ENCODE peak calls at places on chromosomes 13 and 19, in ten cellular contexts. W is CD8-positive, alpha-beta memory T cell; X is heart left ventricle; G is small intestine; O is gastrocnemius medialis; Y is esophagus muscularis mucosa; F is aorta; K is Caco-2; V is colonic mucosa; B is IMR-90. D is an unnamed sample.

GRCh38 chr13:105936816-105937215 is 598.6 kb downstream of the EFNB2 start:
- DNase-seq in G (no peak), F (no peak), V (no peak), W (no peak), O (no peak), B (peak; percentile 24), X (no peak), Y (no peak), K (no peak), D (no peak)

GRCh38 chr19:44990966-44991365 is 10.3 kb upstream of the RELB start:
- DNase-seq in V (no peak), Y (no peak), G (no peak), K (no peak), W (no peak), O (no peak), B (no peak), X (no peak), F (no peak), D (no peak)

GRCh38 chr13:30334663-30335386 is 27.5 kb upstream of the KATNAL1 start:
- DNase-seq in W (peak; percentile 29), B (peak; percentile 4), F (no peak), K (peak; percentile 58), Y (no peak), X (no peak), O (no peak), G (peak; percentile 52), V (peak; percentile 31), D (no peak)

GRCh38 chr19:984165-984967 is at the start of gene WDR18:
- DNase-seq in G (peak; percentile 90), B (peak; percentile 81), Y (peak; percentile 97), V (peak; percentile 94), X (peak; percentile 94), K (peak; percentile 92), F (peak; percentile 99), O (peak; percentile 89), W (peak; percentile 81), D (peak; percentile 93)

GRCh38 chr13:45621950-45622349 is 6.4 kb upstream of the ERICH6B start:
- DNase-seq in W (no peak), K (no peak), Y (peak; percentile 50), V (no peak), O (no peak), B (no peak), X (no peak), F (no peak), G (no peak), D (no peak)

GRCh38 chr19:47032171-47032811 is 12.7 kb downstream of the NPAS1 start:
- DNase-seq in G (peak; percentile 66), F (no peak), V (peak; percentile 57), B (no peak), O (no peak), W (peak; percentile 55), K (peak; percentile 88), X (no peak), Y (no peak), D (peak; percentile 68)

GRCh38 chr13:73334459-73334858 is 275.7 kb downstream of the KLF5 start:
- DNase-seq in B (no peak), X (no peak), W (no peak), O (no peak), K (no peak), F (no peak), V (no peak), G (no peak), Y (no peak), D (no peak)

GRCh38 chr13:62246581-62246980 is 830.9 kb upstream of the PCDH20 start:
- DNase-seq in G (no peak), F (no peak), O (no peak), K (no peak), V (no peak), B (no peak), W (no peak), Y (no peak), X (no peak), D (no peak)

GRCh38 chr19:21902596-21902995 is 66.6 kb upstream of the ZNF43 start:
- DNase-seq in Y (no peak), O (no peak), W (no peak), G (no peak), V (no peak), F (no peak), B (no peak), K (no peak), X (no peak), D (no peak)

GRCh38 chr13:80084086-80084676 is 256.7 kb downstream of the SPRY2 start:
- DNase-seq in W (no peak), K (peak; percentile 13), B (peak; percentile 93), X (no peak), O (no peak), Y (no peak), G (peak; percentile 31), F (no peak), V (no peak), D (no peak)

GRCh38 chr19:45442408-45442926 is 18.8 kb upstream of the ERCC1 start:
- DNase-seq in G (no peak), O (no peak), Y (no peak), K (no peak), X (no peak), B (no peak), W (no peak), V (no peak), F (no peak), D (no peak)

DNA sequence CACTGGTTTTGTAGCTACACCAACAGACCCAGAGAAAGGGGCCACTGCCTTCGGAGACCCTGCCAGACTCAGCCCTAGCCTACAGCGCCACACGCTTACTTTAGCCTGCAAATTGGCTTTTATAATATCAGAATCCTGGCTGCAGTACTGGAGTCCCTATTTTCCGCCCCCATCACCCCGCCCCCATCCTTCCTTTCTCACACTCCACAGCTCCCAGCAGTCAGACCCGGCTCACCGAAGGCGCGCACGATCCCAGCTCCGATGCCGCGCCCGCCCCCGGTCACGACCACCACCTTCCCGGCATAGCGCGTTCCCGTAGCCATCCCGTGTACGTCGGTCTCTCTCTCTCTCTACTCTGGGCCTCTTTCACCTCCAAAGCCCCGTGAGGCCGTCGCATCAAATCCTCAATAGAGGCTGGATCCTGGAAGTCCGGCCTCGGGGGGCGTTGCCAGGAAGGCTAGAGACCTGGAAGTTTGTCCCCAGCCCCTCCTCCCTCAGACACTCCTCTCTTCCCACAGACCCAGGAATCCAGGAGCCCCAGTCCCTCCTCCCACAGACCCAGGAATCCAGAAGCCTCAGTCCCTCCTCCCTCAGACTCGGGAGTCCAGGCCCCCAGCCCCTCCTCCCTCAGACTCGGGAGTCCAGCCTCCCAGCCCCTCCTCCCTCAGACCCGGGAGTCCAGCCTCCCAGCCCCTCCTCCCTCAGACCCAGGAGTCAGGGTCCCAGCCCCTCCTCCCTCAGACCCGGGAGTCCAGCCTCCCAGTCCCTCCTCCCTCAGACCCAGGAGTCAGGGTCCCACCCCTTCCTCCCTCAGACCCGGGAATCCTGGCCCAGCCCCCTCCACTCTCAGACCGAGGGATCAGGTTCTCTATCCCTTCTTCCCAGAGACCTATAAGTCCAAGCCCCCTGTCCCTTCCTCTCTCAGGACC is at the start of gene HSD17B14:
- DNase-seq in G (no peak), V (no peak), W (no peak), O (no peak), Y (no peak), B (no peak), F (no peak), X (no peak), K (peak; percentile 59), D (no peak)
- H3K4me3 ChIP-seq in G (no peak within 1 kb of the TSS), V (peak within 1 kb of the TSS; percentile 17), W (peak within 1 kb of the TSS; percentile 66), O (peak within 1 kb of the TSS; percentile 42), Y (peak within 1 kb of the TSS; percentile 51), B (peak within 1 kb of the TSS; percentile 25), F (peak within 1 kb of the TSS; percentile 27), X (peak within 1 kb of the TSS; percentile 16), K (peak within 1 kb of the TSS; percentile 63), D (peak within 1 kb of the TSS; percentile 51)

GRCh38 chr13:98912846-98913245 is 65.0 kb downstream of the DOCK9 start:
- DNase-seq in Y (no peak), X (no peak), K (no peak), B (no peak), V (no peak), G (no peak), F (no peak), O (no peak), W (no peak), D (no peak)
- H3K4me1 ChIP-seq in Y (peaks cover 38% of the 10 kb centered on the region), X (peaks cover 68% of the 10 kb centered on the region), K (peaks cover 5% of the 10 kb centered on the region), B (peaks cover 6% of the 10 kb centered on the region), V (no peaks in the 10 kb centered on the region), G (no peaks in the 10 kb centered on the region), F (no peaks in the 10 kb centered on the region), O (peaks cover 22% of the 10 kb centered on the region), W (peaks cover 18% of the 10 kb centered on the region), D (peaks cover 15% of the 10 kb centered on the region)

GRCh38 chr19:56134655-56134922 is 6.5 kb upstream of the ZNF444 start:
- DNase-seq in G (no peak), O (no peak), Y (no peak), X (no peak), V (no peak), W (no peak), K (no peak), F (no peak), B (no peak), D (no peak)

GRCh38 chr19:56133858-56134654 is 7.0 kb upstream of the ZNF444 start:
- DNase-seq in W (no peak), G (no peak), O (no peak), B (peak; percentile 17), K (no peak), X (no peak), F (no peak), Y (no peak), V (peak; percentile 46), D (no peak)

GRCh38 chr19:56136362-56136761 is 4.7 kb upstream of the ZNF444 start:
- DNase-seq in W (no peak), G (no peak), O (no peak), K (no peak), F (no peak), V (no peak), X (no peak), B (no peak), Y (no peak), D (no peak)

GRCh38 chr19:56131651-56132050 is 9.4 kb upstream of the ZNF444 start:
- DNase-seq in O (no peak), F (no peak), X (no peak), Y (no peak), B (no peak), W (no peak), G (no peak), V (no peak), K (no peak), D (no peak)

GRCh38 chr19:56132316-56132822 is 8.7 kb upstream of the ZNF444 start:
- DNase-seq in Y (no peak), X (no peak), O (no peak), K (peak; percentile 53), G (no peak), W (no peak), F (no peak), B (peak; percentile 66), V (no peak), D (no peak)
- H3K4me3 ChIP-seq in Y (peak overlapping the region; percentile 9), X (no peak overlapping the region), O (no peak overlapping the region), K (no peak overlapping the region), G (no peak overlapping the region), W (no peak overlapping the region), F (no peak overlapping the region), B (no peak overlapping the region), V (no peak overlapping the region), D (no peak overlapping the region)

DNA sequence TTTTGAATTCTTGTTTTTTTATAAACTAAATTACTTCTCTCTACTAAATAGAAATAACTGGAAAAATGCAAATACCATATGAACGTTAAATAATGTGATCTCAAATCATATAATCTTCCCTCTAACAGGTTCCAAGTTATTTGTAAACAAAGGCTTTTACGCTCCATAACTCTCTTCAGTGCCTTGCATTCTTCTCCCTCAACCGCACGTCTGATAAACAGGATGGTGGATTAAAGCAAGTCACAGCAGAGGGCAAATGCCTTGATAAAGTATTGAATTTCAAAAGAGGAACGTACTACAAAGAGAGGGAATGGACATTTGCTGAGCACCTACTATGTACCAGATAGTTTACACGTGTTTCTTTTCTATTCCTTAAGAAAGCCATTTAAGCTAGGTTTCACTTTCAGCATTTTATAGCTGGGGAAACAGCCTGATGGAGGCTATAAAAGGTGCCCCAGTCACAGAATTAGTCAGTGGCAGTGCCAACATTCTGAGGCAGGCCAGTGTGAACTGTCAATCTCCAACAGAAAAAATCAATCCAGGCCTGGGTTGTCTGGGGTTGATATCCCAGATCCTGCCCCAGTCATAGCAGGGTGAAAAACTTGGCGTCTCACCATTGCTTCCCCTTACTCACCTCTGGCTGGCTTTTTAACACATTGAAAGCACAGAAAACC is 15.8 kb downstream of the MRPS31 start:
- DNase-seq in G (peak; percentile 63), F (no peak), X (no peak), Y (no peak), B (no peak), V (peak; percentile 45), W (no peak), O (no peak), K (no peak), D (no peak)
- H3K4me1 ChIP-seq in G (no peaks in the 10 kb centered on the region), F (no peaks in the 10 kb centered on the region), X (no peaks in the 10 kb centered on the region), Y (no peaks in the 10 kb centered on the region), B (no peaks in the 10 kb centered on the region), V (no peaks in the 10 kb centered on the region), W (no peaks in the 10 kb centered on the region), O (no peaks in the 10 kb centered on the region), K (no peaks in the 10 kb centered on the region), D (no peaks in the 10 kb centered on the region)